ENCODE peak calls at places on chromosomes 11 and 22, in eight cellular contexts. Y, B, M, Z, C, V, E and R are unnamed samples. For H3K9me2, the result is how much of the 10 kb centered on the place peaks cover.

GRCh38 chr11:126318642-126319373 is 14.9 kb downstream of the DCPS start:
- DNase-seq in Y (peak), B (no peak), M (peak), Z (no peak), C (peak), V (peak), E (peak), R (peak)

GRCh38 chr11:72426054-72426757 is 8.1 kb downstream of the CLPB start:
- DNase-seq in Y (no peak), B (no peak), M (no peak), Z (no peak), C (no peak), V (no peak), E (no peak), R (no peak)

GRCh38 chr22:26606611-26607010 is 11.2 kb downstream of the CRYBB1 start:
- DNase-seq in Y (no peak), B (no peak), M (no peak), Z (no peak), C (no peak), V (no peak), E (peak), R (peak)

GRCh38 chr22:28408702-28409101 is 270.9 kb downstream of the TTC28 start:
- DNase-seq in Y (no peak), B (no peak), M (no peak), Z (no peak), C (no peak), V (no peak), E (no peak), R (no peak)

GRCh38 chr11:44842219-44842618 is 108.5 kb downstream of the TP53I11 start:
- DNase-seq in Y (no peak), B (no peak), M (no peak), Z (no peak), C (no peak), V (no peak), E (no peak), R (peak)

GRCh38 chr22:27115410-27115809 is 458.0 kb downstream of the MIAT start:
- DNase-seq in Y (no peak), B (no peak), M (no peak), Z (no peak), C (no peak), V (no peak), E (no peak), R (no peak)

GRCh38 chr22:40210814-40211213 is 33.1 kb downstream of the TNRC6B start:
- DNase-seq in Y (no peak), B (no peak), M (peak), Z (no peak), C (no peak), V (no peak), E (no peak), R (no peak)

GRCh38 chr22:46368422-46368821 is 32.9 kb downstream of the TRMU start:
- DNase-seq in Y (no peak), B (no peak), M (no peak), Z (no peak), C (no peak), V (no peak), E (no peak), R (no peak)

GRCh38 chr11:5291207-5291838 is 10.4 kb downstream of the OR51B4 start:
- DNase-seq in Y (peak), B (no peak), M (peak), Z (peak), C (peak), V (peak), E (peak), R (peak)

GRCh38 chr11:105000797-105001196 is 22.2 kb downstream of the CASP5 start:
- DNase-seq in Y (no peak), B (no peak), M (peak), Z (peak), C (peak), V (no peak), E (no peak), R (peak)

GRCh38 chr11:45180158-45180887 is 33.9 kb downstream of the PRDM11 start:
- DNase-seq in Y (peak), B (peak), M (no peak), Z (peak), C (peak), V (peak), E (peak), R (peak)

GRCh38 chr11:100966366-100966765 is 163.2 kb downstream of the PGR start:
- DNase-seq in Y (no peak), B (no peak), M (no peak), Z (no peak), C (no peak), V (no peak), E (no peak), R (no peak)

GRCh38 chr11:42544726-42545125 is 767.1 kb upstream of the API5 start:
- DNase-seq in Y (no peak), B (no peak), M (no peak), Z (no peak), C (no peak), V (no peak), E (no peak), R (no peak)

GRCh38 chr11:42542336-42542735 is 769.5 kb upstream of the API5 start:
- DNase-seq in Y (no peak), B (no peak), M (no peak), Z (no peak), C (no peak), V (no peak), E (no peak), R (no peak)

GRCh38 chr11:42543844-42544243 is 768.0 kb upstream of the API5 start:
- DNase-seq in Y (no peak), B (no peak), M (no peak), Z (no peak), C (no peak), V (no peak), E (no peak), R (no peak)
- H3K9me2 ChIP-seq in Y (under half), B (under half), M (under half), Z (under half), C (under half), V (under half), E (under half), R (under half)

DNA sequence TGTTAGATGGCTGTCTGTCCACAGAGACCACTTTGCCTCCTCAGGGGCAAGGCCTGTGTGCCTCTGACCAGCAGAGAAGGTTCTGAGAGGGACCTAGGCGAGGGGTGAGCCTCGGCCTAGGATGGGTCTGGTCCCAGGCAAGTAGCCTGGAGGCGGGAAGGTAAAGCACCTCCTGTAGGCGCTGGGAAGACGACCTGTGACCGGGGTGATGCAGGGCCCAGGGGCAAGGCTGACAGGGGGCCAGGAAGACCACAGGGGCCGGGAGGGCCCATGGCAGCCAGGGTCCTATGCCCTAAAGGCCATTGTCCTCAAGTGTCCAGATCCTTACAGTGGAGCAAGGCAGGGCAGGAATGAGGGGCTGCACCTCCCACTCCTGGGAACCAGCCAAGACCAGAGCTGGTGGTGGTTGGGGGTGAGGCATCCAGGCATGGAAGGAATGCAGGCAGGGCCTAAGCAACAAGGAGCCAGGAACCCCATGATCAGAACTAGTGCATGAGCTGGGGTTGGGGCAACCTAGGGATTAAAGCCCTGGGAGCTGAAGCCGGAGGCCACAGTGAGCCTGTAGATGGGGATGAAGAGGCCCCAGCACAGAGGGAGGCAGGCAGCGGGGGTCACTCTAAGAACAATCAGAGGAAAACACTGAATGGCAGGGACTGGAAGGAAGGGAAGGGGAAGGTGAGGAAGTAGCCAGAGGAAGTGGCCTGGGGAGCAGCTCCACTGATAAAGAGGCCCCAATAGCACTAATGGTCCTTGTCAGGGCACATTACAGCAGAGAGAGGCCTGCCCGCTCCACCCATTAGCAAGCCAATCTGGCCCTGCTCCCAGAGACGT is 32.9 kb upstream of the KLHL35 start:
- DNase-seq in Y (no peak), B (peak), M (no peak), Z (peak), C (no peak), V (peak), E (no peak), R (peak)
- H3K9me2 ChIP-seq in Y (under half), B (under half), M (under half), Z (under half), C (under half), V (under half), E (under half), R (under half)

GRCh38 chr22:44755956-44756361 is 3.6 kb downstream of the ARHGAP8 start:
- DNase-seq in Y (no peak), B (peak), M (no peak), Z (peak), C (no peak), V (peak), E (peak), R (no peak)

GRCh38 chr22:44755418-44755817 is 3.0 kb downstream of the ARHGAP8 start:
- DNase-seq in Y (no peak), B (no peak), M (no peak), Z (no peak), C (no peak), V (no peak), E (no peak), R (no peak)

GRCh38 chr22:44752285-44753188 is at the start of gene ARHGAP8:
- DNase-seq in Y (peak), B (peak), M (no peak), Z (peak), C (no peak), V (peak), E (peak), R (no peak)

GRCh38 chr22:44755000-44755399 is 2.6 kb downstream of the ARHGAP8 start:
- DNase-seq in Y (no peak), B (no peak), M (no peak), Z (no peak), C (no peak), V (no peak), E (no peak), R (no peak)

GRCh38 chr22:44753189-44754042 is 1.0 kb downstream of the ARHGAP8 start:
- DNase-seq in Y (no peak), B (no peak), M (no peak), Z (peak), C (no peak), V (peak), E (peak), R (peak)
- H3K9me2 ChIP-seq in Y (under half), B (under half), M (under half), Z (under half), C (under half), V (under half), E (under half), R (under half)

DNA sequence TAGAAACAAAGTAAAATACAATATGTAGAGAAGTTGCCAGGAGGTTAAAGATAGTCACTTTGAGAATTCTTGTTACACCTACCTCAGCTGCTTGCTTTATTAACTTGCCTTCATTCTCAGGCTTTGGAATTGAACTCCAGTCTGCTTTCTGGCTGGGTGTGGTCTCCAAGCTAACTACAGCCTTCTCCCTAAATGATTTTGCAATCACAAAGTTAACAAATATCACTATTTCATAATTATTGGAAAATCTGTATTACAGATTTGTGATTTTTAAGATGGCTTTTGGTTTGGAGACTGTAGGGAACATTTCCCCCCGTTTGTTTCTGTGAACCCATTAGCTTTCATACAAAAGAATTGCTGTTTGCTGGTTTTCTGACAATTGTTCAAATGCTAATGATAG is 2.2 kb downstream of the PLAAT5 start:
- DNase-seq in Y (no peak), B (no peak), M (no peak), Z (no peak), C (no peak), V (no peak), E (no peak), R (no peak)
- H3K9me2 ChIP-seq in Y (under half), B (under half), M (under half), Z (under half), C (under half), V (under half), E (under half), R (under half)

GRCh38 chr11:67015048-67015447 is 7.9 kb upstream of the SYT12 start:
- DNase-seq in Y (no peak), B (no peak), M (no peak), Z (no peak), C (no peak), V (no peak), E (no peak), R (no peak)
- H3K9me2 ChIP-seq in Y (under half), B (under half), M (under half), Z (under half), C (under half), V (under half), E (under half), R (under half)

GRCh38 chr11:111097191-111097590 is 148.3 kb upstream of the POU2AF2 start:
- DNase-seq in Y (no peak), B (peak), M (no peak), Z (peak), C (no peak), V (peak), E (peak), R (no peak)
- H3K9me2 ChIP-seq in Y (under half), B (under half), M (under half), Z (under half), C (under half), V (under half), E (under half), R (under half)

DNA sequence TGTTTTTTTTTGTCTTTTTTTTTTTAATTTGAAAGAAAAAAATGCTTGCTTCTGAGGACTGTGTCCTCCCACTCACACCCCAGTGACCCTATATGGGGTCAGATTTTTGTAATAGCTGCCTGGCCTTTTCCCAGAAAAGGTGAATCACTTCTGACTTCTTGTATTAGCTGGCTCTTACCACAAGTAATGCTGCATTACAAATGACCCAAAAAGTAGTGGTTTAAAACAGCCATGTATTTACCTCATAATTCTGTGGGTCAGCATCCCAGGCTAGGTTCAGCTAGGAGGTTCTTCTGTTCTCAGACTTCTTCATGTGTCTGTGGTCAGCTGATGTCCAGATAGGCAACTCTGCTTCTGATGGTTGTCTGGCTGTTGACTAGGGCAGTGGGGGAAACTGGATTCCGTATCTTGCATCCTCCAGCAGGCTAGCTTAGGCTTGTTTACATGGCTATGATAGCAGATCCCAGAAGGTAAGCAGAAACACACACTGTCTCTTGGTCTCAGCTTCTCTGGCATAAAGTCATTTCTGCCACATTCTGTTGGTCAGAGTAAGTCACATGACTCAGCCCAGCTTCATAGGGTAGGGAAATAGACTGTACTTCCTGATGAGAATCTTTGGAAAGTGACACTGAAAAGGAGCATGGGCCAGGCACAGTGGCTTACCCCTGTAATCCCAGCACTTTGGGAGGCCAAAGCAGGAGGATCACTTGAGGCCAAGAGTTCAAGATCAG is 19.5 kb downstream of the LHFPL7 start:
- DNase-seq in Y (no peak), B (no peak), M (no peak), Z (no peak), C (no peak), V (no peak), E (peak), R (peak)
- H3K9me2 ChIP-seq in Y (under half), B (under half), M (under half), Z (under half), C (under half), V (under half), E (under half), R (under half)

GRCh38 chr11:78857688-78858087 is 283.0 kb upstream of the NARS2 start:
- DNase-seq in Y (peak), B (no peak), M (no peak), Z (no peak), C (no peak), V (no peak), E (peak), R (no peak)

GRCh38 chr11:78855146-78855545 is 280.5 kb upstream of the NARS2 start:
- DNase-seq in Y (no peak), B (no peak), M (no peak), Z (no peak), C (no peak), V (no peak), E (no peak), R (no peak)

DNA sequence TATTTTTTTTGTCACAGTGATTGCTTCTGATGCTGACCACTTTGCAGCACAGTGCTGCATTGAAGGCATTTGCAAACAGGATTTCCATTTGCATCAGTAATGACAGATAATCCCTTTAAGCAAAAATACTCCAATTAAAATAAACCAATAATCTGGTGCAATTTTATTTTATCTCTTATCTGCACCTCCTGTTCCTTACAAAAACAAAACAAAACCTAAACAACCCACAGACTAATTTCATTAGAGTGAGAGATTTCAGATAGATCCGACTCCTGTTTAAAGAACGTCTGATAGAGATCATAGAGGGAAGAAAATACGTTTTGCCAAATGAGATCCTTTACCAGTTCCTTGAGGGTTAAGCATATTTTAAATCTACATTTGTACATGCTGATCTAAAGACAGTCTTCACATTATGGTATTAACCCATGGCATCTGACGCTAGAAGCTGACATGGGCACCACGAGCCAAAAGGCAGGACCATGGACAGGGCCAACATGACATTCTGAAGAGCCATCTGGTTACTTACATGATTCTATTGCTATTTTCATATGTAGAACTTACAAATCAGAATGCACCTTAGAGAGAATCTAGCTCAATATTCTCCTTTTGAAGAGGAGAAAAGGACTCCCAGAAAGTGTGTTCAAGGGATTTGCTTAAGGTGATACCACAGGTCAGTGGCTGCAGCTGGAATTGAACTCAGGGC is 286.2 kb upstream of the NARS2 start:
- DNase-seq in Y (peak), B (no peak), M (no peak), Z (peak), C (peak), V (peak), E (peak), R (peak)
- H3K9me2 ChIP-seq in Y (under half), B (under half), M (under half), Z (under half), C (under half), V (under half), E (under half), R (under half)

DNA sequence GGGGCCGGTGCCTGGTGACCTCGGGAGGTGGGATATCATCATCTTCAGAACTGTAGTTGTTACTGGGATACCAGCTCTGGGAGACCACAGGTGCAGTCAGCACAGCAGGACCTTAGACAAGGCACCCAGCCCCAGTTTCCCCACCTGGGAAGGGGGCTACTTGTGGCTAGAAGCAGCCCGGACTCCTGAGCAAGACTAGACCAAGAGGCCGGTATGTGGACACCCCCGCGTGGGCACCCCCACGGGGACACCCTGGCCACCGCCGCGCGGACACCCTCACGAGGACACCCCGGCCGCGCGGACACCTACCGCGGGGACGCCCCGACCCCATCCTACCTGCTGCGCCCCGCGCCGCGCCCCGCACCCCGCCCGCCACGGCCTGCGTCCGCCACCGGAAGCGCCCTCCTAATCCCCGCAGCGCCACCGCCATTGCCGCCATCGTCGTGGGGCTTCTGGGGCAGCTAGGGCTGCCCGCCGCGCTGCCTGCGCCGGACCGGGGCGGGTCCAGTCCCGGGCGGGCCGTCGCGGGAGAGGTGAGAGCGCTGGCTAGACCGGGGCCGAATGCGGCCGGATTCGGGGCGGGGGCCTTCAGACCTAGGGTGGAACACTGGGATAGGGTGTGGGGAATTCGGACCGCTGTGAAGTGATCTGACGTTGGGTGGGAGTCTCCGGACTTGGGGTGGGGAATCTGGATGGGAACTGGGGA is at the start of the genes COMT and TXNRD2:
- DNase-seq in Y (peak), B (peak), M (peak), Z (peak), C (peak), V (no peak), E (peak), R (peak)
- H3K9me2 ChIP-seq in Y (under half), B (under half), M (under half), Z (under half), C (under half), V (under half), E (under half), R (under half)

GRCh38 chr11:119989422-119989821 is 148.5 kb downstream of the TRIM29 start:
- DNase-seq in Y (no peak), B (no peak), M (no peak), Z (no peak), C (no peak), V (no peak), E (no peak), R (no peak)
- H3K9me2 ChIP-seq in Y (under half), B (under half), M (under half), Z (under half), C (under half), V (under half), E (under half), R (under half)